ENCODE peak calls at places on chromosome 4, in nine cellular contexts. V is mucosa of gallbladder, O is HFFc6, L is NCI-H460, P is lower lobe of right lung, H is fibroblast of mammary gland, Q is HEK293T, E is astrocyte of the spinal cord, W is MM.1S. F is an unnamed sample.

GRCh38 chr4:80186666-80187065 is 10.6 kb upstream of the PRDM8 start:
- DNase-seq in W (no peak), H (no peak), P (no peak), Q (no peak), L (no peak), O (no peak), E (no peak), V (no peak), F (no peak)

GRCh38 chr4:96293806-96294205 is 453.9 kb downstream of the PDHA2 start:
- DNase-seq in Q (no peak), E (no peak), W (no peak), L (no peak), H (no peak), P (no peak), O (no peak), V (no peak), F (no peak)

GRCh38 chr4:183256756-183257385 is 63.2 kb downstream of the CLDN22 start:
- DNase-seq in P (peak), E (peak), O (peak), V (peak), Q (peak), L (peak), W (peak), H (peak), F (no peak)

GRCh38 chr4:157739237-157739636 is 433.6 kb downstream of the GASK1B start:
- DNase-seq in P (no peak), L (no peak), V (no peak), W (no peak), H (peak), O (no peak), Q (no peak), E (peak), F (no peak)

GRCh38 chr4:175905939-175906338 is 93.9 kb upstream of the GPM6A start:
- DNase-seq in H (no peak), E (no peak), W (no peak), L (no peak), O (no peak), P (no peak), V (no peak), Q (no peak), F (no peak)

GRCh38 chr4:153450545-153450917 is 15.6 kb upstream of the TMEM131L start:
- DNase-seq in H (no peak), W (no peak), E (no peak), V (no peak), Q (no peak), L (no peak), O (no peak), P (no peak), F (no peak)

GRCh38 chr4:86453044-86453501 is 93.2 kb upstream of the MAPK10 start:
- DNase-seq in O (no peak), Q (no peak), E (peak), L (no peak), H (peak), P (no peak), V (peak), W (no peak), F (no peak)

GRCh38 chr4:8198206-8198905 is 734 bp upstream of the SH3TC1 start:
- DNase-seq in L (no peak), V (peak), H (no peak), O (no peak), E (no peak), W (no peak), Q (no peak), P (peak), F (no peak)

GRCh38 chr4:182978152-182978827 is 61.1 kb upstream of the DCTD start:
- DNase-seq in H (no peak), V (no peak), E (peak), L (no peak), P (no peak), O (peak), Q (no peak), W (peak), F (no peak)

GRCh38 chr4:175961604-175962003 is 104.0 kb upstream of the WDR17 start:
- DNase-seq in L (no peak), Q (no peak), H (no peak), O (no peak), W (no peak), V (no peak), E (no peak), P (no peak), F (no peak)

GRCh38 chr4:139416073-139416673 is 37.7 kb upstream of the RAB33B start:
- DNase-seq in V (peak), E (peak), O (peak), W (peak), P (no peak), H (peak), L (peak), Q (peak), F (no peak)

GRCh38 chr4:183905081-183905592 is at the start of gene STOX2:
- DNase-seq in L (peak), Q (peak), O (no peak), W (no peak), E (peak), P (peak), H (peak), V (peak), F (no peak)

GRCh38 chr4:7964459-7964858 is 24.8 kb upstream of the AFAP1 start:
- DNase-seq in V (no peak), P (no peak), L (no peak), E (no peak), W (no peak), Q (no peak), H (no peak), O (no peak), F (no peak)

GRCh38 chr4:2083116-2083825 is 24.1 kb downstream of the NAT8L start:
- DNase-seq in W (no peak), E (no peak), H (no peak), V (no peak), L (no peak), P (no peak), O (no peak), Q (no peak), F (peak)

GRCh38 chr4:8078610-8079015 is 80.0 kb downstream of the ABLIM2 start:
- DNase-seq in Q (no peak), W (no peak), O (no peak), L (no peak), H (no peak), P (no peak), V (no peak), E (no peak), F (no peak)

GRCh38 chr4:78784255-78784654 is 8.1 kb downstream of the BMP2K start:
- DNase-seq in H (peak), L (no peak), W (no peak), E (peak), Q (no peak), O (peak), P (no peak), V (no peak), F (no peak)

GRCh38 chr4:6142935-6143602 is 57.3 kb downstream of the JAKMIP1 start:
- DNase-seq in E (no peak), W (no peak), L (no peak), V (no peak), O (no peak), H (no peak), P (no peak), Q (no peak), F (no peak)

GRCh38 chr4:77833158-77833724 is 14.1 kb upstream of the CNOT6L start:
- DNase-seq in E (no peak), L (no peak), W (no peak), O (no peak), H (no peak), P (no peak), Q (no peak), V (no peak), F (no peak)

GRCh38 chr4:40763228-40763716 is 13.5 kb downstream of the NSUN7 start:
- DNase-seq in H (peak), W (peak), P (no peak), E (peak), V (no peak), O (no peak), Q (no peak), L (peak), F (no peak)